ENCODE peak calls at places on chromosomes 13 and 19, in eight cellular contexts. O is astrocyte of the cerebellum, F is fibroblast of lung, U is colonic mucosa, P is progenitor cell of endocrine pancreas, A is HFFc6, L is mesothelial cell of epicardium, E is esophagus squamous epithelium. Z is an unnamed sample.

GRCh38 chr13:92821324-92821723 is 405.3 kb upstream of the GPC6 start:
- DNase-seq in O (no peak), F (no peak), U (no peak), P (no peak), A (no peak), L (no peak), E (no peak), Z (no peak)

GRCh38 chr19:50718255-50719118 is 1.1 kb downstream of the SHANK1 start:
- DNase-seq in O (no peak), F (no peak), U (no peak), P (no peak), A (no peak), L (no peak), E (no peak), Z (no peak)

GRCh38 chr19:55353803-55354697 is 469 bp downstream of the COX6B2 start:
- DNase-seq in O (no peak), F (no peak), U (peak), P (no peak), A (no peak), L (peak), E (no peak), Z (peak)

GRCh38 chr13:99704390-99704789 is 203.1 kb downstream of the TM9SF2 start:
- DNase-seq in O (no peak), F (no peak), U (no peak), P (no peak), A (no peak), L (no peak), E (no peak), Z (no peak)

GRCh38 chr19:9854282-9854846 is 19.2 kb downstream of the PIN1 start:
- DNase-seq in O (no peak), F (no peak), U (no peak), P (no peak), A (no peak), L (no peak), E (no peak), Z (no peak)

GRCh38 chr19:30284209-30284608 is 88.0 kb upstream of the ZNF536 start:
- DNase-seq in O (no peak), F (no peak), U (no peak), P (no peak), A (no peak), L (no peak), E (no peak), Z (no peak)

GRCh38 chr13:29758591-29759114 is 91.8 kb downstream of the UBL3 start:
- DNase-seq in O (no peak), F (no peak), U (peak), P (no peak), A (peak), L (no peak), E (no peak), Z (no peak)

GRCh38 chr13:112690242-112690943 is 555 bp downstream of the ATP11A start:
- DNase-seq in O (peak), F (peak), U (peak), P (peak), A (no peak), L (peak), E (no peak), Z (no peak)

GRCh38 chr19:2166741-2167738 is 3.3 kb downstream of the DOT1L start:
- DNase-seq in O (peak), F (peak), U (peak), P (no peak), A (peak), L (no peak), E (no peak), Z (no peak)

GRCh38 chr19:52923782-52924593 is 760 bp upstream of the ZNF888 start:
- DNase-seq in O (no peak), F (peak), U (peak), P (no peak), A (no peak), L (no peak), E (no peak), Z (no peak)

GRCh38 chr19:18442941-18443340 is 5.0 kb upstream of the ISYNA1 start:
- DNase-seq in O (no peak), F (no peak), U (no peak), P (no peak), A (no peak), L (no peak), E (no peak), Z (no peak)

GRCh38 chr13:77381059-77381458 is 54.2 kb upstream of the MYCBP2 start:
- DNase-seq in O (no peak), F (no peak), U (no peak), P (no peak), A (no peak), L (no peak), E (no peak), Z (no peak)

GRCh38 chr13:102316732-102317131 is 85.1 kb downstream of the FGF14 start:
- DNase-seq in O (no peak), F (no peak), U (no peak), P (no peak), A (no peak), L (no peak), E (no peak), Z (no peak)

GRCh38 chr13:53382008-53382407 is 353.4 kb downstream of the OLFM4 start:
- DNase-seq in O (no peak), F (no peak), U (no peak), P (no peak), A (no peak), L (no peak), E (no peak), Z (no peak)

GRCh38 chr13:23411220-23411619 is 22.3 kb downstream of the SACS start:
- DNase-seq in O (no peak), F (no peak), U (no peak), P (no peak), A (no peak), L (no peak), E (no peak), Z (no peak)

GRCh38 chr13:24050292-24050711 is 110.2 kb upstream of the SPATA13 start:
- DNase-seq in O (peak), F (peak), U (no peak), P (no peak), A (peak), L (no peak), E (no peak), Z (no peak)

GRCh38 chr13:54241719-54242118 is 1213.1 kb downstream of the OLFM4 start:
- DNase-seq in O (peak), F (no peak), U (no peak), P (no peak), A (no peak), L (peak), E (no peak), Z (no peak)

GRCh38 chr19:16919496-16919895 is 30.7 kb downstream of the F2RL3 start:
- DNase-seq in O (no peak), F (no peak), U (no peak), P (no peak), A (no peak), L (no peak), E (no peak), Z (no peak)

GRCh38 chr13:77990973-77991372 is 72.3 kb upstream of the EDNRB start:
- DNase-seq in O (no peak), F (no peak), U (no peak), P (no peak), A (no peak), L (no peak), E (no peak), Z (no peak)

GRCh38 chr13:37652596-37652995 is 54.0 kb upstream of the POSTN start:
- DNase-seq in O (no peak), F (no peak), U (no peak), P (no peak), A (peak), L (no peak), E (no peak), Z (no peak)

GRCh38 chr19:55232284-55232597 is 3.7 kb upstream of the TMEM86B start:
- DNase-seq in O (no peak), F (no peak), U (no peak), P (no peak), A (no peak), L (no peak), E (no peak), Z (no peak)

GRCh38 chr13:100537486-100537885 is 51.1 kb downstream of the GGACT start:
- DNase-seq in O (no peak), F (no peak), U (peak), P (no peak), A (no peak), L (peak), E (no peak), Z (peak)

GRCh38 chr13:110652755-110653154 is 37.4 kb downstream of the NAXD start:
- DNase-seq in O (no peak), F (no peak), U (no peak), P (no peak), A (no peak), L (peak), E (no peak), Z (no peak)

GRCh38 chr13:80523134-80523533 is 182.2 kb upstream of the SPRY2 start:
- DNase-seq in O (no peak), F (no peak), U (no peak), P (no peak), A (no peak), L (no peak), E (no peak), Z (no peak)

GRCh38 chr13:31982540-31982939 is 49.0 kb upstream of the FRY start:
- DNase-seq in O (peak), F (peak), U (peak), P (no peak), A (peak), L (no peak), E (no peak), Z (no peak)

GRCh38 chr19:51511353-51511752 is 9.8 kb upstream of the SIGLEC12 start:
- DNase-seq in O (no peak), F (no peak), U (no peak), P (no peak), A (peak), L (no peak), E (no peak), Z (no peak)

GRCh38 chr19:347946-348861 is 3.6 kb upstream of the MIER2 start:
- DNase-seq in O (no peak), F (no peak), U (no peak), P (no peak), A (no peak), L (no peak), E (no peak), Z (no peak)

GRCh38 chr13:87398047-87398446 is 273.1 kb upstream of the SLITRK5 start:
- DNase-seq in O (no peak), F (no peak), U (no peak), P (no peak), A (no peak), L (no peak), E (no peak), Z (no peak)

GRCh38 chr13:87393358-87393757 is 277.8 kb upstream of the SLITRK5 start:
- DNase-seq in O (no peak), F (no peak), U (no peak), P (no peak), A (no peak), L (no peak), E (no peak), Z (no peak)
- TF ChIP-seq CTCF in O (no peak), F (no peak), U (no peak), P (no peak), A (no peak), L (no peak), E (no peak), Z (no peak)

GRCh38 chr13:27383104-27383921 is 41.1 kb upstream of the GTF3A start:
- DNase-seq in O (no peak), F (no peak), U (no peak), P (no peak), A (no peak), L (no peak), E (no peak), Z (no peak)
- TF ChIP-seq CTCF in O (no peak), F (no peak), U (no peak), P (no peak), A (no peak), L (no peak), E (no peak), Z (no peak)

DNA sequence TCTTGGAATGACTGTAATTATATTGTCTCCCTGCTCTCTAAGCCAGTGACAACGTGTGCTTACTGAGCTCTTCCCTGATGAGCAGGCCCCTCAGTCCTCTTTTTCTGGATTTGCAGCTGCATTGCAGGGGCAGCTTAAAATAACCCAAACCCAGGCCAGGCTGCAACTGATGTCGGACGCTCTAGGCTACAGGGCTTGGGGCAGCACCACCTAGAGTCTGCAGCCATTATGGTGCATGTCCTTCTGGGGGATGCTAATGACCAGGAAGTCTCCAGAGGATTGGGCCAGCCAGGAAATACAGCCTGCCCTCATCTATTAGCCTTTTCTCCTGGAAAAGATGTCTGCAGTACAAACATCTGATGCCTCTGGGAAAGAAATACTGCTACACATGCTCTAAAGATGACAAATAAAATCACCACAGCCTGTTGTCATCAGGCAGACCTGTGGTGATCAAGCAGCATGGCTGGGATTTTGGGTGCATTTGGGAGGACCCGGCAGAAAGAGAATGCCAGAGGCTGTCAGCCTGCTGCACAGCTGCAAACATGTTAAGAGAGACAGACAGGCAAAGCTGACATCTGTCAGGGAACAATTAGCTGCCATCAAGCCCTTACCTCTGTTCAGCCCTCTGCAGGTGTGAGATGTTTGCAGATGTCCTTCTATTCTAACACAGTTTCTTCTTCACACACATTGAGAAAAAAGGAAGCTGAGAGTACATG is 51.8 kb downstream of the CCDC70 start:
- DNase-seq in O (no peak), F (no peak), U (no peak), P (no peak), A (no peak), L (no peak), E (no peak), Z (no peak)
- TF ChIP-seq CTCF in O (no peak), F (no peak), U (no peak), P (no peak), A (peak), L (no peak), E (no peak), Z (peak)

DNA sequence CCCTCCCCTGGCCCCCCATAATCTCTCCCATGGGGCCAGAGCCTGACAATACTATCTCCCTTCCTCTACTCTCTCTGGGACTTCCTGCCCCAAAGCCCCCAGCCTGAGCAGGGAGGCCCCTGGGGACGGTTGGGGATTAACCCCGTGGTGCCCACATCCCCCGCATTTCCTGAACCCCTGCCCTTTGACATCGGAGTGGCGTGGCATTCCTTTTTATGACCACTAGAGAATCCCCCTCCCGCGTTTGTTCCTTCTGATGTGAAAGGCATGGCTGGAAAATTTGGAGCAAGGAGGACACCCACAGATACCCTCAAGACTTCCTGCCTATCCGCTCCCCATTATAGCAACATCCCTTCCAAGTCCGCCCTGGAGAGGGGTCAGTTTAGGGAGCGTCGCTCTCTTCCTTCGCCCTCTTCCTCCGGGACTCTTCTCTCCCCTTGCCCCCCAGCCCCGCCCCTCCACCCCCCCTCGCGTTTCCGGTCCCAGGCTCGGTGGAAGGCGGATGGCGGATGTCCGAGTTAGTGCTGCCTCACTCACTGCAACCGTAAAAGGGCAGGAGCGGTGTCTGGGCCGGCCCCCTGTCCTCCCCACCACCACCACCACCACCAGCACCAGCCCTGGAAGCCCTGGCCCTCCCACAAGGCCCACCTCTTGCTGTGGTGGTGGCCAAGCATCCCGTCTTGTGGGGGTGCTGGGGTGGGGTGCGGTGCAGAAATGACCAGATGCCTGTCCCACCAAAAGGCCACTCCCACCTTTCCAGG is 1.8 kb downstream of the VASP start:
- DNase-seq in O (peak), F (peak), U (peak), P (no peak), A (peak), L (no peak), E (no peak), Z (no peak)
- TF ChIP-seq CTCF in O (no peak), F (no peak), U (no peak), P (no peak), A (peak), L (no peak), E (peak), Z (no peak)

GRCh38 chr19:19591133-19591825 is 27.2 kb downstream of the PBX4 start:
- DNase-seq in O (peak), F (peak), U (no peak), P (no peak), A (peak), L (no peak), E (no peak), Z (no peak)

GRCh38 chr19:19592690-19593089 is 25.8 kb downstream of the PBX4 start:
- DNase-seq in O (no peak), F (no peak), U (no peak), P (no peak), A (no peak), L (no peak), E (no peak), Z (no peak)

GRCh38 chr19:19584356-19584755 is 34.1 kb downstream of the PBX4 start:
- DNase-seq in O (no peak), F (no peak), U (no peak), P (no peak), A (no peak), L (no peak), E (no peak), Z (no peak)

GRCh38 chr19:19588546-19588945 is 29.9 kb downstream of the PBX4 start:
- DNase-seq in O (no peak), F (no peak), U (no peak), P (no peak), A (no peak), L (no peak), E (no peak), Z (no peak)

DNA sequence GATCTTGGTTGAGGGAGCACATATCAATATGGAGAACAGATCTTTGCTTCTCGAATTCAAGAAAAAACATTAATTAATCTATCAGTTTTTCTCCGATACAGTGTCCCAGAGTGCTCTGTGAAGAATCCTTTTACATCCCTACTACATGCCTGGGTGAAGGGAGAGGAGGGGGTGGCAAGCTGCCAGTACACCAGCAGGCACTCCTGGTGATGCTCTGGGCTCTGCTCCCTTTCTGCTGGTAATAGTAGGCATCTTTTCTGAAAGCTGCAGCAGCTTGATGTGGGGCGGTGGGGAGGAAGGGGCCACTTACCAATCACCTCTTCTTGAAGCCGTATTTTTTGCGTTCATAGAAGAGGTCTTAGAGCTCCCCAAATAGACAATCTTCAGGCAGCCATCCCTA is 30.7 kb downstream of the PBX4 start:
- DNase-seq in O (no peak), F (no peak), U (no peak), P (no peak), A (no peak), L (no peak), E (no peak), Z (no peak)
- TF ChIP-seq CTCF in O (no peak), F (no peak), U (no peak), P (no peak), A (no peak), L (no peak), E (no peak), Z (no peak)

DNA sequence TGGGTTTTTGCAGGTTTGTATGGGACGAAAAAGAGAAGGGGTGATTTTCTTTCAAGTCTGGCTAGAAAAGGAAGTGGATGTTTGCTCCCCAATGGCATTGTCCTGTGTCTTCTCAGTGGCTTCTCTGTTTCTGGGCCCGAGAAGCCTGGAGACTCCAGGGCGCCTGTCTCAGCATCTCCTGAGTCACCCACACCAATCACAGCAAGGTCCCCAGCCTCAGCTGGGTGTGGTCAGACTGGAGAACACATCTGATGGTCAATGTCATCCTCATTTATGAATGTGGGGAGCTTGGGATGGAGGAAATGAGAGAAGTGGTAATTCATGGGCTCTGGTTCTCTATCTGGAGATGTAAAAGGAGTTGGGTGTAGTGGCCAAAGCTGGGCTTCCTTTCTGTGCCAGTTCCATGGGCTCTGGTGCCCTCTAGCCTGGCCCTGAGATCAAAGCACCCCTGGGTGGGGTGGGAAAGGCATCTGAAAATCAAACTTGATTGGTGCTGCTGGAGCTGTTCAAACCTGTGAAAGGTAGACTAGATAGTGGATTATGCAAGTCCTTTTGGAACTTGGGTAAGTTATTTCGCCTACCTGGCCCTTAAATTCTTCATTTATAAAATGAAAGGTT is 13.4 kb downstream of the RASL11A start:
- DNase-seq in O (no peak), F (peak), U (peak), P (no peak), A (peak), L (no peak), E (no peak), Z (no peak)
- TF ChIP-seq CTCF in O (peak), F (peak), U (no peak), P (no peak), A (peak), L (no peak), E (no peak), Z (no peak)

GRCh38 chr13:113742445-113743120 is 16.4 kb upstream of the TMEM255B start:
- DNase-seq in O (no peak), F (no peak), U (no peak), P (no peak), A (no peak), L (no peak), E (no peak), Z (no peak)

GRCh38 chr13:113740661-113741060 is 18.4 kb upstream of the TMEM255B start:
- DNase-seq in O (no peak), F (no peak), U (no peak), P (no peak), A (no peak), L (no peak), E (no peak), Z (no peak)

GRCh38 chr13:113743366-113744195 is 15.4 kb upstream of the TMEM255B start:
- DNase-seq in O (no peak), F (no peak), U (no peak), P (no peak), A (no peak), L (no peak), E (no peak), Z (no peak)

GRCh38 chr13:113741101-113741731 is 17.8 kb upstream of the TMEM255B start:
- DNase-seq in O (no peak), F (no peak), U (no peak), P (no peak), A (no peak), L (no peak), E (no peak), Z (no peak)

DNA sequence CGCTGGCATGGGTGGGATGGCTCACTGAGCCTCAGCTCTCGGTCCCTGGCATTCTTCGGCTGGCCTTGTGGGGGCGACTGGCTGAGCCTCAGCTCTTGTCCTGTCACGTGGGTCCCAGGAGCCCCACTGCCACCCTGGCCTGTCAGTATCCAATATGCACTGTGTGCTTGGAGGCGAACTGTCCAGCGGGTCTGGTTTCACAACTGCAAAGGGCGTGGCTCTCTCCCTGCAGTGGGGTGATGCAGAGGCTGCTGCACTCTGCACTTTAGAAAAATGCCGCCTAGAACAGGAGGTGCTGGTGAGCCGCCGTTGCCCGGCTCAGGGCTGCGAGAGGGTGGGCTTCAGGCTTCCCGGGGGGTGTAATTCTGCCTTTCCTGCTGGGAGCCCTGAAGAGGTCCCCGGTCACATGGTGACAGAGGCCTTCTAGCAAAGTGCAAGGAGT is 17.0 kb upstream of the TMEM255B start:
- DNase-seq in O (no peak), F (peak), U (peak), P (no peak), A (peak), L (no peak), E (no peak), Z (no peak)
- TF ChIP-seq CTCF in O (peak), F (no peak), U (no peak), P (peak), A (no peak), L (no peak), E (no peak), Z (peak)